ENCODE peak calls at places on chromosomes 13 and 19, in six cellular contexts. One of them, this sample, is unnamed.

GRCh38 chr19:4916292-4917082 is 7.2 kb downstream of the UHRF1 start:
- DNase-seq in IMR-90: no peak
- DNase-seq in testis: no peak
- DNase-seq in heart left ventricle: no peak
- DNase-seq in stomach: no peak
- DNase-seq in transverse colon: peak; percentile 22
- DNase-seq in this sample: no peak

GRCh38 chr13:51849145-51850101 is 4.4 kb upstream of the TMEM272 start:
- DNase-seq in IMR-90: peak; percentile 30
- DNase-seq in testis: peak; percentile 45
- DNase-seq in heart left ventricle: no peak
- DNase-seq in stomach: no peak
- DNase-seq in transverse colon: no peak
- DNase-seq in this sample: peak; percentile 46

GRCh38 chr19:30111051-30111450 is 169.0 kb downstream of the URI1 start:
- DNase-seq in IMR-90: no peak
- DNase-seq in testis: no peak
- DNase-seq in heart left ventricle: no peak
- DNase-seq in stomach: no peak
- DNase-seq in transverse colon: no peak
- DNase-seq in this sample: no peak

GRCh38 chr19:11642902-11643301 is 45.6 kb downstream of the ZNF627 start:
- DNase-seq in IMR-90: no peak
- DNase-seq in testis: no peak
- DNase-seq in heart left ventricle: no peak
- DNase-seq in stomach: no peak
- DNase-seq in transverse colon: no peak
- DNase-seq in this sample: no peak

GRCh38 chr13:55229906-55230569 is 1910.7 kb upstream of the PRR20A start:
- DNase-seq in IMR-90: no peak
- DNase-seq in testis: no peak
- DNase-seq in heart left ventricle: no peak
- DNase-seq in stomach: no peak
- DNase-seq in transverse colon: no peak
- DNase-seq in this sample: no peak

GRCh38 chr13:39892731-39893293 is 237.3 kb downstream of the COG6 start:
- DNase-seq in IMR-90: no peak
- DNase-seq in testis: peak; percentile 14
- DNase-seq in heart left ventricle: peak; percentile 59
- DNase-seq in stomach: no peak
- DNase-seq in transverse colon: no peak
- DNase-seq in this sample: no peak

GRCh38 chr13:20391597-20392452 is 133.8 kb downstream of the CRYL1 start:
- DNase-seq in IMR-90: no peak
- DNase-seq in testis: no peak
- DNase-seq in heart left ventricle: no peak
- DNase-seq in stomach: no peak
- DNase-seq in transverse colon: no peak
- DNase-seq in this sample: no peak

GRCh38 chr13:27137759-27138158 is 33.9 kb downstream of the USP12 start:
- DNase-seq in IMR-90: no peak
- DNase-seq in testis: no peak
- DNase-seq in heart left ventricle: peak; percentile 9
- DNase-seq in stomach: no peak
- DNase-seq in transverse colon: no peak
- DNase-seq in this sample: no peak

GRCh38 chr13:110520431-110521295 is 40.9 kb downstream of the RAB20 start:
- DNase-seq in IMR-90: peak; percentile 53
- DNase-seq in testis: peak; percentile 89
- DNase-seq in heart left ventricle: peak; percentile 75
- DNase-seq in stomach: peak; percentile 68
- DNase-seq in transverse colon: peak; percentile 88
- DNase-seq in this sample: no peak

GRCh38 chr13:110649551-110649950 is 34.2 kb downstream of the NAXD start:
- DNase-seq in IMR-90: no peak
- DNase-seq in testis: no peak
- DNase-seq in heart left ventricle: no peak
- DNase-seq in stomach: no peak
- DNase-seq in transverse colon: no peak
- DNase-seq in this sample: no peak

GRCh38 chr19:13001502-13002388 is 6.5 kb downstream of the NFIX start:
- DNase-seq in IMR-90: no peak
- DNase-seq in testis: peak; percentile 77
- DNase-seq in heart left ventricle: peak; percentile 72
- DNase-seq in stomach: peak; percentile 71
- DNase-seq in transverse colon: peak; percentile 52
- DNase-seq in this sample: no peak

GRCh38 chr19:3132971-3133792 is 2.7 kb upstream of the GNA15 start:
- DNase-seq in IMR-90: peak; percentile 21
- DNase-seq in testis: no peak
- DNase-seq in heart left ventricle: no peak
- DNase-seq in stomach: no peak
- DNase-seq in transverse colon: peak; percentile 47
- DNase-seq in this sample: peak; percentile 94

GRCh38 chr19:43997631-43998290 is 5.0 kb upstream of the ZNF230 start:
- DNase-seq in IMR-90: peak; percentile 24
- DNase-seq in testis: peak; percentile 30
- DNase-seq in heart left ventricle: peak; percentile 30
- DNase-seq in stomach: no peak
- DNase-seq in transverse colon: no peak
- DNase-seq in this sample: no peak

GRCh38 chr19:38047048-38047435 is 140.0 kb downstream of the SIPA1L3 start:
- DNase-seq in IMR-90: no peak
- DNase-seq in testis: no peak
- DNase-seq in heart left ventricle: no peak
- DNase-seq in stomach: no peak
- DNase-seq in transverse colon: no peak
- DNase-seq in this sample: no peak
- TF ChIP-seq POLR2A in IMR-90: no peak
- TF ChIP-seq POLR2A in testis: no peak
- TF ChIP-seq POLR2A in heart left ventricle: no peak
- TF ChIP-seq POLR2A in stomach: no peak
- TF ChIP-seq POLR2A in transverse colon: no peak
- TF ChIP-seq POLR2A in this sample: no peak

DNA sequence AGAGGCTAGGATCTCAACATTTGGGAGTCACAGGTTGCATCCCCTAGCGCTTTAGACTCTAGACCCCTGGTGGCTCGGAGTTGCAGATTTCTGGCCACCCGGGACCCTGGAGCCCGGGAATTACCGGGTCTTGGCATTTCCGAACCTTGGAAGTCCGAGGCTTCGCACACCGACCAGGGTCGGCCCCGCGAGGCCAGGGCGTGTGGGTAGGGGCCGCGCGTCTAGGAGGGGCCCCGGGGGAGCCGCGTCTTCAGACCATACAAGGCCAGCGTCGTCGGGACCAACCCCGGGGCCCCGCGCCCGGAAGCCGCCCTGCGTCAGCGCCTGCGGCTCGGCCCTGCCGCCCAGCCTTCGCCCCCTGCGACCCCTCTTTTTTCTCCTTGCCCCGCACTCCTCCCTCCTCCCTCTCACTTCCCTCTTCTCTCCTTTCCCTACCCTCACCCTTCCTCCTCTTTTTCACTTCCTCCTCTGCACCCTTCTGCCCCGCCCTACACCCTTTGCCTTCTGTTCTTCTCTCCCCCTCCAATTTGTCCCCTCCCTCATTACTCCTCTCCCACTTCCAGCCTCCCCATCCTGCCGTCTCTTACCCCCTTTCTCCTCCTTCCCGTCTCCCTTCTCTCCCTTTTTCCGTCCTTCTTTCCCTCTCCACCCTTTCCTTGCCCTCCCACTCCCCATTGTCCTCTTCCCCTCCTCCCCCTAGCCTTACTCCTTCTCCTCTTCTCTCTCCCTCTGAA is 2.4 kb upstream of the PLEKHG2 start:
- DNase-seq in IMR-90: no peak
- DNase-seq in testis: peak; percentile 84
- DNase-seq in heart left ventricle: peak; percentile 86
- DNase-seq in stomach: peak; percentile 76
- DNase-seq in transverse colon: peak; percentile 85
- DNase-seq in this sample: no peak
- TF ChIP-seq POLR2A in IMR-90: peak; percentile 97
- TF ChIP-seq POLR2A in testis: no peak
- TF ChIP-seq POLR2A in heart left ventricle: no peak
- TF ChIP-seq POLR2A in stomach: no peak
- TF ChIP-seq POLR2A in transverse colon: peak; percentile 94
- TF ChIP-seq POLR2A in this sample: no peak

GRCh38 chr19:8525401-8525684 is 11.4 kb upstream of the ZNF414 start:
- DNase-seq in IMR-90: no peak
- DNase-seq in testis: no peak
- DNase-seq in heart left ventricle: no peak
- DNase-seq in stomach: no peak
- DNase-seq in transverse colon: no peak
- DNase-seq in this sample: no peak
- TF ChIP-seq POLR2A in IMR-90: no peak
- TF ChIP-seq POLR2A in testis: no peak
- TF ChIP-seq POLR2A in heart left ventricle: no peak
- TF ChIP-seq POLR2A in stomach: no peak
- TF ChIP-seq POLR2A in transverse colon: peak; percentile 44
- TF ChIP-seq POLR2A in this sample: peak; percentile 49

DNA sequence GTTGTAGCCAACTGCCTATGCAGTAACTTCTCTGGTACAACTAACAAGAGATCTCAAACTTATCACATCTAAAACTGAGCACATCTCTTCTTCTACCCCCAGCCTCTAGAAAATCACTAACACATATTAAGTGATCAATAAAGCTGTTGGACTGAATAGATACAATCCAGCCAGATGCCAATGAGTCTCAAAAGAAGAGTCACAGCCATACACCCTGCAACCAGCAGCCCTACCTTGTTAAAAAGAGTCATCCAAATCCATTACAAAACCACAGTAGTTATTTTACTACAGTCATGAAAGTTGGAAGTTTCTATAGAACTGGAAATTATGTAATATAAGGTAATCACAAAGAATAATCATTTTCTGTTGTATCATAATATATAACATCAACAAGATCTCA is 58.6 kb downstream of the DCLK1 start:
- DNase-seq in IMR-90: no peak
- DNase-seq in testis: no peak
- DNase-seq in heart left ventricle: no peak
- DNase-seq in stomach: no peak
- DNase-seq in transverse colon: no peak
- DNase-seq in this sample: no peak
- TF ChIP-seq POLR2A in IMR-90: no peak
- TF ChIP-seq POLR2A in testis: no peak
- TF ChIP-seq POLR2A in heart left ventricle: no peak
- TF ChIP-seq POLR2A in stomach: no peak
- TF ChIP-seq POLR2A in transverse colon: no peak
- TF ChIP-seq POLR2A in this sample: no peak

GRCh38 chr19:1502433-1503088 is 10.3 kb downstream of the ADAMTSL5 start:
- DNase-seq in IMR-90: no peak
- DNase-seq in testis: no peak
- DNase-seq in heart left ventricle: no peak
- DNase-seq in stomach: no peak
- DNase-seq in transverse colon: no peak
- DNase-seq in this sample: no peak

GRCh38 chr19:1497578-1498235 is 6.7 kb downstream of the REEP6 start:
- DNase-seq in IMR-90: no peak
- DNase-seq in testis: no peak
- DNase-seq in heart left ventricle: no peak
- DNase-seq in stomach: no peak
- DNase-seq in transverse colon: no peak
- DNase-seq in this sample: no peak

GRCh38 chr19:1503925-1504430 is 8.8 kb downstream of the ADAMTSL5 start:
- DNase-seq in IMR-90: no peak
- DNase-seq in testis: no peak
- DNase-seq in heart left ventricle: no peak
- DNase-seq in stomach: no peak
- DNase-seq in transverse colon: no peak
- DNase-seq in this sample: no peak

GRCh38 chr19:1503089-1503924 is 9.5 kb downstream of the ADAMTSL5 start:
- DNase-seq in IMR-90: peak; percentile 32
- DNase-seq in testis: peak; percentile 80
- DNase-seq in heart left ventricle: no peak
- DNase-seq in stomach: peak; percentile 52
- DNase-seq in transverse colon: peak; percentile 60
- DNase-seq in this sample: no peak

DNA sequence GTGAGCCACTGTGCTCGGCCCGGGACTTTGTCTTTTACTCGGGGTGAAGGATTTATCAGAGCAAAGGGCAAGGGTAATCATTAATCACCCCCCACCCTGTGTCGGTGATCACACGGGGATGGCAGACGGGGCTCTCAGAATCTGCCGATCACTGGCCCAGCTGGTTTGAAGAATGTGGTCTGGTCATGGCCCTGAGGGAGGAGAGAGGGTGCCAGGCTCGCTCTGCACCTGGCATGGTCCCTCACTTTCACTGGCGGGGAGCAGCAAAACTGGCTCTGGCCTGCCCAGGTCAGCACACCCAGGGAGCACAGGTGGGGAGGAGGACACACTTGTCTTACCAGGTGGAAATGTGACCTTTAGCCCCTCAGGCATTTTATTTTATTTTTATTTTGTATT is 10.2 kb downstream of the REEP6 start:
- DNase-seq in IMR-90: no peak
- DNase-seq in testis: no peak
- DNase-seq in heart left ventricle: no peak
- DNase-seq in stomach: no peak
- DNase-seq in transverse colon: no peak
- DNase-seq in this sample: no peak
- TF ChIP-seq POLR2A in IMR-90: no peak
- TF ChIP-seq POLR2A in testis: no peak
- TF ChIP-seq POLR2A in heart left ventricle: no peak
- TF ChIP-seq POLR2A in stomach: no peak
- TF ChIP-seq POLR2A in transverse colon: no peak
- TF ChIP-seq POLR2A in this sample: no peak

GRCh38 chr13:75760182-75760981 is 124.3 kb downstream of the LMO7 start:
- DNase-seq in IMR-90: peak; percentile 33
- DNase-seq in testis: peak; percentile 27
- DNase-seq in heart left ventricle: peak; percentile 14
- DNase-seq in stomach: peak; percentile 85
- DNase-seq in transverse colon: peak; percentile 79
- DNase-seq in this sample: no peak
- TF ChIP-seq POLR2A in IMR-90: no peak
- TF ChIP-seq POLR2A in testis: no peak
- TF ChIP-seq POLR2A in heart left ventricle: no peak
- TF ChIP-seq POLR2A in stomach: no peak
- TF ChIP-seq POLR2A in transverse colon: peak; percentile 79
- TF ChIP-seq POLR2A in this sample: no peak

This sample was measured in H54.